ENCODE peak calls at places on chromosomes 3 and 15, in ten cellular contexts. J is neural crest cell, S is left cardiac atrium, A is lower lobe of right lung, P is GM20000, O is amygdala, M is heart right ventricle, L is glutamatergic neuron, N is pons, G is Ammon's horn. H is an unnamed sample.
A peak's percentile ranks its signal among the peaks of the same experiment; 100 is the strongest.

GRCh38 chr3:46571684-46572083 is 5.6 kb upstream of the LRRC2 start:
- DNase-seq in M (no peak), O (no peak), L (no peak), A (no peak), S (no peak), N (no peak), G (no peak), P (no peak), J (no peak), H (no peak)

GRCh38 chr3:51904034-51904823 is 1.1 kb upstream of the IQCF1 start:
- DNase-seq in P (no peak), N (no peak), M (no peak), S (no peak), J (no peak), G (no peak), L (no peak), O (no peak), A (no peak), H (no peak)

GRCh38 chr3:72334681-72335457 is 513.4 kb downstream of the SHQ1 start:
- DNase-seq in P (no peak), M (no peak), G (peak; percentile 96), J (peak; percentile 17), S (no peak), O (peak; percentile 78), A (no peak), L (no peak), N (peak; percentile 97), H (no peak)

GRCh38 chr15:39948817-39949216 is 14.9 kb downstream of the EIF2AK4 start:
- DNase-seq in O (no peak), J (no peak), P (no peak), L (no peak), S (no peak), G (no peak), M (no peak), N (no peak), A (no peak), H (no peak)

GRCh38 chr3:8441969-8442559 is 59.6 kb upstream of the LMCD1 start:
- DNase-seq in J (peak; percentile 33), S (no peak), O (peak; percentile 16), G (peak; percentile 69), P (peak; percentile 66), M (no peak), L (no peak), A (no peak), N (peak; percentile 82), H (peak; percentile 72)

GRCh38 chr3:24763421-24763820 is 268.8 kb upstream of the THRB start:
- DNase-seq in G (no peak), L (no peak), M (no peak), P (no peak), S (no peak), O (no peak), N (no peak), A (no peak), J (no peak), H (no peak)

GRCh38 chr3:139288266-139288821 is 55.5 kb upstream of the MRPS22 start:
- DNase-seq in O (no peak), G (no peak), A (no peak), P (no peak), S (peak; percentile 35), M (peak; percentile 56), J (no peak), N (no peak), L (no peak), H (peak; percentile 36)

GRCh38 chr15:69535101-69535638 is 82.6 kb downstream of the RPLP1 start:
- DNase-seq in N (no peak), L (no peak), O (no peak), G (no peak), M (no peak), J (no peak), S (no peak), P (no peak), A (no peak), H (no peak)

GRCh38 chr15:80099246-80099645 is 39.8 kb downstream of the ZFAND6 start:
- DNase-seq in J (no peak), O (no peak), N (no peak), S (no peak), A (no peak), P (peak; percentile 10), G (no peak), M (no peak), L (no peak), H (no peak)

GRCh38 chr3:42820746-42821051 is 11.5 kb downstream of the ACKR2 start:
- DNase-seq in L (no peak), S (no peak), O (no peak), P (no peak), G (no peak), A (no peak), M (no peak), J (no peak), N (no peak), H (no peak)

GRCh38 chr3:126419886-126420786 is 25.4 kb downstream of the CFAP100 start:
- DNase-seq in M (no peak), P (no peak), G (no peak), N (no peak), S (no peak), L (no peak), J (no peak), A (no peak), O (no peak), H (no peak)

GRCh38 chr3:151168269-151169094 is 34.5 kb downstream of the GPR171 start:
- DNase-seq in J (peak; percentile 59), P (peak; percentile 66), S (peak; percentile 82), O (no peak), A (peak; percentile 90), N (peak; percentile 62), L (peak; percentile 86), M (peak; percentile 83), G (peak; percentile 78), H (peak; percentile 87)

GRCh38 chr3:14780927-14781507 is 37.7 kb upstream of the FGD5 start:
- DNase-seq in P (peak; percentile 81), G (no peak), S (peak; percentile 71), M (peak; percentile 61), J (peak; percentile 44), A (peak; percentile 68), N (no peak), O (no peak), L (peak; percentile 75), H (peak; percentile 51)

GRCh38 chr3:100084100-100084806 is 30.0 kb downstream of the FILIP1L start:
- DNase-seq in N (peak; percentile 59), A (no peak), P (no peak), O (no peak), J (no peak), L (no peak), G (no peak), M (no peak), S (no peak), H (no peak)

GRCh38 chr3:156776046-156776445 is 50.1 kb upstream of the LEKR1 start:
- DNase-seq in A (no peak), N (no peak), P (no peak), M (no peak), J (no peak), O (no peak), S (no peak), G (no peak), L (no peak), H (no peak)

GRCh38 chr3:161969867-161970266 is 473.3 kb downstream of the OTOL1 start:
- DNase-seq in L (no peak), O (no peak), J (no peak), N (no peak), M (no peak), A (no peak), P (no peak), S (no peak), G (no peak), H (no peak)

GRCh38 chr15:51089699-51090098 is 5.0 kb downstream of the TNFAIP8L3 start:
- DNase-seq in S (no peak), M (no peak), A (no peak), L (no peak), N (no peak), P (no peak), O (no peak), J (no peak), G (no peak), H (no peak)

GRCh38 chr15:97520689-97521088 is 439.8 kb upstream of the ARRDC4 start:
- DNase-seq in O (no peak), A (no peak), S (no peak), J (no peak), M (no peak), G (no peak), P (no peak), N (no peak), L (no peak), H (no peak)

GRCh38 chr3:3665961-3666640 is 133.1 kb upstream of the LRRN1 start:
- DNase-seq in P (peak; percentile 6), A (peak; percentile 47), G (no peak), O (no peak), M (peak; percentile 60), L (no peak), J (no peak), S (peak; percentile 19), N (peak; percentile 18), H (peak; percentile 4)

GRCh38 chr3:60225848-60226247 is 1025.4 kb downstream of the FHIT start:
- DNase-seq in N (no peak), L (no peak), S (no peak), G (no peak), M (no peak), A (no peak), O (no peak), P (peak; percentile 17), J (no peak), H (no peak)

GRCh38 chr3:143081844-143082778 is 37.5 kb upstream of the CHST2 start:
- DNase-seq in G (no peak), O (no peak), S (no peak), A (no peak), L (no peak), M (no peak), N (no peak), J (no peak), P (peak; percentile 72), H (no peak)

GRCh38 chr3:165835431-165835830 is 1.8 kb downstream of the BCHE start:
- DNase-seq in J (no peak), M (no peak), G (no peak), L (no peak), S (no peak), O (no peak), A (no peak), N (peak; percentile 27), P (no peak), H (no peak)

GRCh38 chr15:90683371-90683770 is 33.8 kb upstream of the BLM start:
- DNase-seq in G (no peak), S (no peak), L (no peak), P (no peak), J (no peak), N (no peak), O (no peak), A (no peak), M (no peak), H (no peak)

H was measured in HT-29.